ENCODE peak calls at places on chromosome 9, in eight cellular contexts. A, P, E, K, T, L, V and J are unnamed samples.

GRCh38 chr9:116860509-116861120 is 173.5 kb downstream of the TRIM32 start:
- DNase-seq in A (peak), P (peak), E (no peak), K (peak), T (peak), L (peak), V (peak), J (peak)

GRCh38 chr9:27247756-27248155 is 49.2 kb downstream of the EQTN start:
- DNase-seq in A (peak), P (no peak), E (no peak), K (no peak), T (no peak), L (peak), V (no peak), J (no peak)

GRCh38 chr9:135223831-135224230 is 136.4 kb downstream of the OLFM1 start:
- DNase-seq in A (no peak), P (no peak), E (no peak), K (no peak), T (no peak), L (no peak), V (peak), J (no peak)

GRCh38 chr9:130199605-130200004 is 27.4 kb downstream of the NCS1 start:
- DNase-seq in A (peak), P (no peak), E (no peak), K (no peak), T (no peak), L (no peak), V (no peak), J (peak)

GRCh38 chr9:18466101-18466500 is 7.9 kb upstream of the ADAMTSL1 start:
- DNase-seq in A (no peak), P (no peak), E (no peak), K (no peak), T (no peak), L (no peak), V (no peak), J (no peak)

GRCh38 chr9:126154182-126154827 is 172.3 kb upstream of the MVB12B start:
- DNase-seq in A (no peak), P (no peak), E (peak), K (no peak), T (no peak), L (no peak), V (no peak), J (no peak)

GRCh38 chr9:110125207-110125751 is 82.7 kb downstream of the C9orf152 start:
- DNase-seq in A (peak), P (no peak), E (peak), K (peak), T (peak), L (no peak), V (peak), J (peak)

GRCh38 chr9:89919171-89919681 is 314.4 kb downstream of the GADD45G start:
- DNase-seq in A (no peak), P (peak), E (no peak), K (no peak), T (no peak), L (no peak), V (no peak), J (no peak)

GRCh38 chr9:26643826-26644225 is 248.8 kb downstream of the CAAP1 start:
- DNase-seq in A (no peak), P (no peak), E (no peak), K (no peak), T (no peak), L (no peak), V (no peak), J (no peak)

GRCh38 chr9:37622462-37622861 is 28.3 kb upstream of the FRMPD1 start:
- DNase-seq in A (peak), P (no peak), E (no peak), K (no peak), T (no peak), L (no peak), V (no peak), J (no peak)

GRCh38 chr9:133112361-133113026 is 8.5 kb downstream of the RALGDS start:
- DNase-seq in A (no peak), P (no peak), E (peak), K (peak), T (no peak), L (no peak), V (peak), J (no peak)

GRCh38 chr9:750264-750967 is 91.1 kb upstream of the DMRT1 start:
- DNase-seq in A (no peak), P (no peak), E (no peak), K (no peak), T (no peak), L (no peak), V (peak), J (no peak)

GRCh38 chr9:8723195-8723594 is 923.6 kb upstream of the DMAC1 start:
- DNase-seq in A (no peak), P (no peak), E (no peak), K (no peak), T (no peak), L (no peak), V (no peak), J (no peak)

GRCh38 chr9:110319781-110320180 is 17.9 kb downstream of the TXNDC8 start:
- DNase-seq in A (no peak), P (no peak), E (no peak), K (no peak), T (no peak), L (no peak), V (no peak), J (no peak)

GRCh38 chr9:120870206-120870605 is 6.8 kb downstream of the PHF19 start:
- DNase-seq in A (no peak), P (no peak), E (peak), K (no peak), T (no peak), L (no peak), V (no peak), J (no peak)

GRCh38 chr9:105968811-105969466 is 274.6 kb downstream of the TMEM38B start:
- DNase-seq in A (no peak), P (no peak), E (no peak), K (no peak), T (no peak), L (no peak), V (no peak), J (no peak)

GRCh38 chr9:94909965-94910730 is 183.6 kb downstream of the AOPEP start:
- DNase-seq in A (no peak), P (no peak), E (no peak), K (no peak), T (no peak), L (no peak), V (no peak), J (no peak)

GRCh38 chr9:121670447-121670846 is 19.0 kb downstream of the DAB2IP start:
- DNase-seq in A (peak), P (no peak), E (peak), K (no peak), T (peak), L (no peak), V (peak), J (no peak)

GRCh38 chr9:131739988-131740648 is at the start of gene RAPGEF1:
- DNase-seq in A (no peak), P (peak), E (peak), K (no peak), T (peak), L (peak), V (peak), J (no peak)

GRCh38 chr9:109379513-109379912 is 58.7 kb upstream of the EPB41L4B start:
- DNase-seq in A (no peak), P (no peak), E (no peak), K (no peak), T (no peak), L (no peak), V (no peak), J (no peak)

GRCh38 chr9:124231095-124231743 is 26.5 kb upstream of the NEK6 start:
- DNase-seq in A (no peak), P (no peak), E (no peak), K (no peak), T (no peak), L (no peak), V (no peak), J (no peak)

GRCh38 chr9:124349675-124350484 is 65.4 kb downstream of the PSMB7 start:
- DNase-seq in A (no peak), P (no peak), E (peak), K (no peak), T (no peak), L (no peak), V (peak), J (no peak)

GRCh38 chr9:108108802-108109448 is 619.4 kb upstream of the KLF4 start:
- DNase-seq in A (peak), P (no peak), E (no peak), K (no peak), T (no peak), L (no peak), V (no peak), J (no peak)

GRCh38 chr9:121840838-121841760 is 189.7 kb downstream of the DAB2IP start:
- DNase-seq in A (no peak), P (no peak), E (peak), K (no peak), T (peak), L (no peak), V (peak), J (no peak)

GRCh38 chr9:134963546-134963945 is 45.8 kb upstream of the FCN1 start:
- DNase-seq in A (no peak), P (no peak), E (peak), K (no peak), T (no peak), L (no peak), V (peak), J (no peak)

GRCh38 chr9:19782005-19782404 is 6.8 kb downstream of the SLC24A2 start:
- DNase-seq in A (no peak), P (no peak), E (no peak), K (no peak), T (no peak), L (peak), V (no peak), J (no peak)

GRCh38 chr9:135028956-135029355 is 58.5 kb upstream of the OLFM1 start:
- DNase-seq in A (no peak), P (no peak), E (no peak), K (no peak), T (no peak), L (no peak), V (no peak), J (no peak)

GRCh38 chr9:97559111-97559514 is 57.6 kb downstream of the TMOD1 start:
- DNase-seq in A (peak), P (no peak), E (peak), K (no peak), T (peak), L (no peak), V (no peak), J (no peak)

GRCh38 chr9:133686642-133687575 is 50.7 kb downstream of the DBH start:
- DNase-seq in A (no peak), P (no peak), E (peak), K (no peak), T (no peak), L (no peak), V (no peak), J (no peak)

GRCh38 chr9:91532325-91532724 is 108.7 kb upstream of the NFIL3 start:
- DNase-seq in A (peak), P (no peak), E (no peak), K (no peak), T (no peak), L (no peak), V (no peak), J (no peak)

DNA sequence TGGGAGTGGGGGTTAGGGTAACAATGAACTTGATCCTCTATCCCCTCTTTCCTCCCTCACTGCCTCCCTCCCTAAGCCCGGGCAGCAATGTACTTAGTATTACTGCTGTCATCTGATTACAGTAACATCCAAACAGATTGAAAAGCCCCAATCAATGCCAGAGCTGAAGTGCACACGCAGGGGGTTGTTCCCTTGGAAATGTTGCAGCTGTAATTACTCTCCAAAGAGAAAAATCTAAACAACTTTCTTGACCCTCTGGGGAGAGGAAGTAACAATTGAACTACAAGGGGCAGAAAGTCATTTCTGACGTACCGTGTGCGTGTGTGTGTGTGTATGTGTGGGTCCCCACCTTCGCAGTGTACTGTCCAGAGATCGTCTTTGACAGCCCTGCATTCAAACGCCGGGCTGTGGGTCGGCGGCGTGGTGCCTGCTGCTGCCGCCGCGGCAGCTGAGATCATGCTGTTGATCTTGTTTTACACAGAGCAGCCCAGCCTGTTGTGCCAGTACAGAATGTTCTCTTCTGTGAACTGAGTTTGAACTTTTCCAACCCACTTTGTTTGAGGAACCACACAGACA is 66.0 kb upstream of the KLF9 start:
- DNase-seq in A (peak), P (no peak), E (peak), K (peak), T (peak), L (no peak), V (peak), J (peak)
- TF ChIP-seq POLR2A in A (peak), P (no peak), E (no peak), K (peak), T (peak), L (no peak), V (peak), J (peak)

GRCh38 chr9:137085918-137086530 is 761 bp upstream of the MAN1B1 start:
- DNase-seq in A (no peak), P (no peak), E (peak), K (peak), T (no peak), L (peak), V (no peak), J (no peak)
- TF ChIP-seq POLR2A in A (no peak), P (no peak), E (no peak), K (no peak), T (no peak), L (peak), V (no peak), J (no peak)

DNA sequence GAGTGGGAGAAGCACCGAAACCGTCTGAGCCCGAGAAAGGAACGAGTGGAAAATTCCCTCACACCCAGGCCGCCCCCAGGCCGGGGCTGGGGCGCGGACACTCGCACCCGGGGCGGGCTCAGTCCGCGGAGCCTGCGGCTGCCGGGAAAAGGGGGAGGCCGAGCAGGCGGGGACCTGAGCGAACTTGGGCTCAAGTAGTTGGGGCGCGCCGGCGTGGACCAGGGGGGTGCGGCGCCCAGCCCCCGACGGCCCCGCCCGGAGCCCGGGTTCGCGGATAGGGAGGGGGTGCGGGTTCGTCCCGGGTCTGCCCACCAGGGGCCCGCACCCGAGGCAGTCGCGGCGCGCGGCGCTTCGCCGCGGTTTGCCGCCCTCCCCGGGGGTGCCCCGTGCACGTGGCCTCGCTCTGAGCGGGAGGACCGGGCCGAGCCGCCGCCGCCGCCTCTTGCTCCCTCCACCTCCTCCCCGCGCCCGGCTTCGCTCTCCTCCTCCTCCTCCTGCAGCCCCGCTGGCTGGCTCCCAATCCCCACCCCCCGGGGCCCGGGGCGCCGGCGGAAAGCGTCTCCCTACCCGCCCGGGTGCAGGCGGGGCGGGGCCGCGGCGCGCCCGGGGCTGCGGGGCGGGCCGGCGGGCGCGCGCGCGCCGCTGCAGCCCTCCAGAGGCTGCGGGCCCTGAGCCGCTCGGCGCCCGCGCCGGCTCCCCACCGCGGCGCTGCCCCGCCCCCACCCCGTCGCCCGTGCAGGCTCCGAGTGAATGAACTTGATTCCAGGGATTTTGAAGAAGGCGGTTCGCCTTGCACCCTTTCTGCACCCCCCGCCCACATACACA is 1.2 kb upstream of the NFIB start:
- DNase-seq in A (peak), P (no peak), E (peak), K (peak), T (peak), L (peak), V (peak), J (peak)
- TF ChIP-seq POLR2A in A (no peak), P (no peak), E (no peak), K (peak), T (peak), L (no peak), V (no peak), J (peak)

DNA sequence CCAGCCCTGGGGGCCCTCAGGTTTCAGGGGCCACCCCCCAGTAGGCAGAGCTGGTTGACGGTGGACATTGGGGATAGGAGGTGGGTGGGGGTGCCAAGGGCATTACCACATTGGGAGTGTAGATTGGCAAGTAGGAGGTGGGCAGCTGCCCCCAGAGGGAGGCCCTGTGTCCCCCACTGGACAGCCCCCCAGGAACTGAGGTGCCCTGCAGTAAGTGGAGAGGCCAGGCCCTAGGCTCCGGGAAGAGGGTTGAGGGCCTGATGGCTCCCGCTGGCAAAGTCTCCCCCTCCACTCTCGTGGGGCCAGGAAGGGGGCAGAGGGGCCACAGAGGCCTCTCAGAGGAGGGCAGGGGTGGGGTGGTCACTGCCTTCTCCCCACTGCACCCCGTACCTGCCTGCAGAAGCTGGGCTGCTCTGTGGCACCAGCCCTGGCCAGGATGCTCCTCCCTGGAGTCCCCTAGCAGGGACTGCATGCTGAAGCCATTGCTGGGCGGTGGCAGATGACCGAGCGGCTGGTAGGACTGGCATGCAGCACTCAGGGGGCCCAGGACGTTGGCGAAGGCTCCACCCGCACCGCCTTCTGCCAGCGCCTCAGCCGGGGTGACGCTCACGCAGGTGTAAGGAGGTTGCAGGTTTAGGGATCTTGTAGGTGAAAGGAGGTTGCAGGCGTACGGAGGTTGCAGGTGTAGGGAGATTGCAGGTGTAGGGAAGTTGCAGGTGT is 89.6 kb upstream of the CACNA1B start:
- DNase-seq in A (no peak), P (no peak), E (no peak), K (no peak), T (no peak), L (no peak), V (peak), J (no peak)
- TF ChIP-seq POLR2A in A (no peak), P (no peak), E (no peak), K (no peak), T (no peak), L (no peak), V (no peak), J (no peak)

GRCh38 chr9:114387678-114388431 is at the start of gene AKNA:
- DNase-seq in A (peak), P (no peak), E (peak), K (peak), T (peak), L (no peak), V (peak), J (peak)
- TF ChIP-seq POLR2A in A (peak), P (peak), E (peak), K (peak), T (peak), L (no peak), V (peak), J (peak)

DNA sequence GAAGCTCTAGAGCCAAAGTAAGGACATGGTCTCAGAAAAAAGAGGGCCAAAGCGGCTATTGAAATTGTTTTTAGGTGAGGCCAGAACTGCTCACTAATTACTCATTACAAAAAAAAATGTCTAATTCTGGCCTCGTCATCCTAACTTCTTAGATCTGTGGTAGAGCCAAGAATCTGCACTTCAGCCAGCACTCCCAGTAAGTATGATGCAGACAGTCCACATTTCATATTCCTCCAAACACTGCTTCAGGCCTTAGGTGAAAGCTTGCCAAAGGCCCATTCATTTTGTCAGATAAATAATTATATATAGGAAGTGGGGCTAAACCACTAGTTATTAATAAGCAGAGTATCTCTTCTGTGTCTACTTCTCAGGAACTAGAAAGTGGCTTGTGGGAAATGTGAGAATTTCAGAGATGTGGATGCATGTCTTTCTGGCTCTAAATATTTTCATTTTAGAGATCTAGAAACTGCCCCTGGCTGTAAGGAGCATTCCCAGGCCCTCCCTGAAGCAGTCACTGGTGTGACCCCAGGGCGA is 554.0 kb downstream of the TLE4 start:
- DNase-seq in A (peak), P (no peak), E (no peak), K (no peak), T (no peak), L (no peak), V (no peak), J (no peak)
- TF ChIP-seq POLR2A in A (no peak), P (no peak), E (no peak), K (no peak), T (no peak), L (no peak), V (no peak), J (no peak)

GRCh38 chr9:32526042-32526706 is at the start of gene RIGI:
- DNase-seq in A (peak), P (no peak), E (peak), K (peak), T (peak), L (peak), V (peak), J (peak)
- TF ChIP-seq POLR2A in A (peak), P (peak), E (peak), K (peak), T (peak), L (peak), V (peak), J (peak)